ENCODE peak calls at places on chromosomes 11 and 22, in ten cellular contexts. H, Z, C, M, U, Y, J, O, Q and W are unnamed samples.

GRCh38 chr11:250740-251299 is 14.0 kb downstream of the PSMD13 start:
- DNase-seq in Y (peak; percentile 82), H (peak; percentile 82), M (peak; percentile 7), Z (peak; percentile 57), U (peak; percentile 57), O (peak; percentile 37), C (peak; percentile 59), J (peak; percentile 81), Q (peak; percentile 82), W (no peak)

GRCh38 chr22:17808688-17809403 is 34.6 kb upstream of the BID start:
- DNase-seq in C (no peak), J (no peak), Z (no peak), H (no peak), Q (no peak), O (no peak), Y (no peak), M (no peak), U (no peak), W (no peak)

GRCh38 chr11:58963551-58964075 is 24.3 kb downstream of the GLYATL1 start:
- DNase-seq in Z (peak; percentile 53), O (peak; percentile 77), H (no peak), Y (no peak), U (no peak), M (no peak), Q (no peak), C (peak; percentile 74), J (no peak), W (no peak)

GRCh38 chr22:40313007-40313406 is 33.3 kb upstream of the ADSL start:
- DNase-seq in J (no peak), Q (no peak), M (no peak), H (no peak), Z (no peak), Y (no peak), U (no peak), O (no peak), C (peak; percentile 31), W (no peak)

GRCh38 chr11:71080239-71081097 is 171.9 kb downstream of the SHANK2 start:
- DNase-seq in Z (peak; percentile 43), U (peak; percentile 22), C (peak; percentile 79), J (no peak), M (peak; percentile 86), Y (peak; percentile 85), Q (peak; percentile 79), H (no peak), O (peak; percentile 60), W (peak; percentile 61)

GRCh38 chr22:30192427-30192826 is 54.1 kb downstream of the LIF start:
- DNase-seq in U (no peak), Q (peak; percentile 41), C (no peak), J (no peak), O (peak; percentile 46), H (no peak), Y (no peak), Z (peak; percentile 33), M (no peak), W (no peak)

GRCh38 chr11:36455658-36456111 is 54.4 kb downstream of the TRAF6 start:
- DNase-seq in M (no peak), U (peak; percentile 81), Q (no peak), Z (peak; percentile 100), H (no peak), C (peak; percentile 97), O (peak; percentile 84), J (no peak), Y (no peak), W (no peak)

GRCh38 chr11:100890779-100891178 is 203.7 kb downstream of the ARHGAP42 start:
- DNase-seq in J (no peak), M (no peak), Q (no peak), O (no peak), Z (peak; percentile 98), C (peak; percentile 98), U (no peak), Y (no peak), H (no peak), W (no peak)

GRCh38 chr11:17588721-17589120 is 41.7 kb downstream of the OTOG start:
- DNase-seq in M (no peak), U (no peak), O (no peak), Q (no peak), H (no peak), Y (no peak), J (no peak), Z (no peak), C (no peak), W (no peak)

GRCh38 chr11:19116315-19116970 is 525 bp upstream of the ZDHHC13 start:
- DNase-seq in O (no peak), M (no peak), H (peak; percentile 2), U (peak; percentile 13), J (no peak), C (no peak), Q (no peak), Y (no peak), Z (no peak), W (no peak)